ENCODE peak calls at places on chromosomes 7 and 10, in ten cellular contexts. W is body of pancreas; G is fibroblast of pulmonary artery; U is activated naive CD4-positive, alpha-beta T cell; Z is IMR-90; B is left ventricle myocardium inferior; H is NCI-H2029; Q is activated T-cell treated with anti-CD3 and anti-CD28 coated beads, Interleukin-2, amount 50 U/mL, for 72 hours; V is cardiac muscle cell; I is EH. K is an unnamed sample.

GRCh38 chr10:688621-689426 is 644 bp downstream of the DIP2C start:
- DNase-seq in V (peak; percentile 77), Z (peak; percentile 37), U (no peak), I (peak; percentile 55), W (peak; percentile 49), H (no peak), G (peak; percentile 49), Q (no peak), B (peak; percentile 42), K (peak; percentile 44)

GRCh38 chr7:78792006-78792405 is 661.5 kb downstream of the MAGI2 start:
- DNase-seq in Z (peak; percentile 33), B (no peak), U (no peak), Q (no peak), V (no peak), G (peak; percentile 1), H (no peak), W (no peak), I (no peak), K (no peak)

GRCh38 chr7:44634839-44635591 is 28.6 kb downstream of the OGDH start:
- DNase-seq in Q (no peak), U (no peak), G (no peak), H (no peak), B (peak; percentile 67), I (no peak), V (peak; percentile 17), Z (no peak), W (peak; percentile 35), K (no peak)

GRCh38 chr10:27285093-27285492 is 44.5 kb upstream of the ACBD5 start:
- DNase-seq in Z (peak; percentile 2), G (peak; percentile 18), H (no peak), Q (peak; percentile 40), V (peak; percentile 20), W (peak; percentile 17), B (no peak), I (peak; percentile 14), U (peak; percentile 1), K (no peak)

GRCh38 chr7:105672820-105673219 is 91.5 kb upstream of the EFCAB10 start:
- DNase-seq in I (no peak), B (no peak), V (no peak), G (no peak), Z (no peak), Q (no peak), U (no peak), H (peak; percentile 28), W (no peak), K (no peak)

GRCh38 chr10:50552308-50552707 is 71.4 kb downstream of the SGMS1 start:
- DNase-seq in U (no peak), H (no peak), Z (peak; percentile 96), Q (no peak), B (no peak), I (peak; percentile 93), G (peak; percentile 89), W (no peak), V (no peak), K (no peak)

GRCh38 chr10:91391915-91392314 is 18.2 kb upstream of the HECTD2 start:
- DNase-seq in H (no peak), G (no peak), Z (no peak), Q (no peak), I (no peak), B (no peak), U (no peak), V (peak; percentile 86), W (no peak), K (no peak)

GRCh38 chr7:37491919-37492694 is 43.4 kb upstream of the ELMO1 start:
- DNase-seq in Z (no peak), U (no peak), V (peak; percentile 64), H (no peak), B (no peak), G (no peak), I (no peak), Q (no peak), W (no peak), K (no peak)

GRCh38 chr7:112520787-112521186 is 40.0 kb downstream of the LSMEM1 start:
- DNase-seq in H (no peak), I (no peak), Z (no peak), B (no peak), V (no peak), G (no peak), U (no peak), W (no peak), Q (no peak), K (no peak)

GRCh38 chr7:156889089-156889488 is 3.9 kb downstream of the LMBR1 start:
- DNase-seq in U (no peak), V (no peak), Z (peak; percentile 61), G (no peak), B (no peak), W (no peak), Q (no peak), H (no peak), I (peak; percentile 8), K (no peak)

GRCh38 chr7:23476286-23477169 is 6.2 kb upstream of the IGF2BP3 start:
- DNase-seq in G (no peak), U (no peak), Z (no peak), V (no peak), H (no peak), B (no peak), Q (no peak), W (no peak), I (no peak), K (no peak)

GRCh38 chr7:90629306-90629918 is 33.3 kb downstream of the CDK14 start:
- DNase-seq in G (peak; percentile 80), Z (peak; percentile 63), V (peak; percentile 62), H (peak; percentile 61), W (no peak), Q (peak; percentile 12), U (no peak), B (no peak), I (peak; percentile 66), K (no peak)

GRCh38 chr7:74092964-74093339 is 9.3 kb downstream of the LIMK1 start:
- DNase-seq in V (no peak), U (no peak), Z (peak; percentile 19), Q (peak; percentile 10), W (no peak), I (peak; percentile 42), B (peak; percentile 69), G (no peak), H (no peak), K (peak; percentile 32)

GRCh38 chr10:48456361-48456804 is 148.5 kb downstream of the ARHGAP22 start:
- DNase-seq in Q (no peak), Z (no peak), I (peak; percentile 40), G (peak; percentile 54), V (peak; percentile 52), W (peak; percentile 31), U (no peak), B (peak; percentile 66), H (no peak), K (peak; percentile 70)

GRCh38 chr10:62046522-62047239 is 145.2 kb downstream of the ARID5B start:
- DNase-seq in Q (no peak), U (no peak), W (no peak), H (no peak), G (peak; percentile 90), I (peak; percentile 84), V (no peak), B (no peak), Z (peak; percentile 47), K (peak; percentile 39)

GRCh38 chr10:13816195-13816926 is 229.6 kb downstream of the PRPF18 start:
- DNase-seq in Z (peak; percentile 95), U (no peak), I (peak; percentile 86), W (peak; percentile 44), V (no peak), G (peak; percentile 56), Q (no peak), B (peak; percentile 78), H (peak; percentile 58), K (no peak)

GRCh38 chr7:37495574-37496184 is 47.0 kb upstream of the ELMO1 start:
- DNase-seq in H (no peak), B (no peak), I (no peak), Z (peak; percentile 13), W (no peak), Q (no peak), G (peak; percentile 56), V (peak; percentile 44), U (no peak), K (no peak)

GRCh38 chr7:7639847-7640220 is 718 bp upstream of the UMAD1 start:
- DNase-seq in W (no peak), Z (peak; percentile 2), G (peak; percentile 27), V (no peak), B (no peak), U (peak; percentile 41), H (no peak), I (peak; percentile 18), Q (peak; percentile 62), K (no peak)

GRCh38 chr10:5584895-5585516 is 60.2 kb downstream of the CALML3 start:
- DNase-seq in W (no peak), U (no peak), Q (no peak), G (peak; percentile 47), I (peak; percentile 98), Z (peak; percentile 86), B (no peak), H (peak; percentile 20), V (no peak), K (no peak)

GRCh38 chr7:157432541-157432956 is 95.7 kb downstream of the DNAJB6 start:
- DNase-seq in B (no peak), H (peak; percentile 84), Q (no peak), I (peak; percentile 87), G (peak; percentile 78), V (no peak), U (no peak), W (no peak), Z (peak; percentile 68), K (no peak)

GRCh38 chr7:131425992-131426391 is 98.3 kb downstream of the MKLN1 start:
- DNase-seq in W (no peak), G (no peak), Q (no peak), B (no peak), I (no peak), Z (no peak), V (no peak), U (no peak), H (no peak), K (no peak)

GRCh38 chr10:84368828-84369227 is 40.4 kb downstream of the CCSER2 start:
- DNase-seq in Q (no peak), I (no peak), H (no peak), W (no peak), U (no peak), G (no peak), B (no peak), V (no peak), Z (no peak), K (no peak)

GRCh38 chr10:73131295-73131694 is 21.0 kb downstream of the NUDT13 start:
- DNase-seq in H (no peak), Z (peak; percentile 4), U (no peak), I (peak; percentile 39), Q (no peak), G (no peak), B (no peak), W (no peak), V (no peak), K (no peak)

GRCh38 chr7:354597-355470 is 64.9 kb downstream of the FOXL3 start:
- DNase-seq in I (peak; percentile 2), V (no peak), B (no peak), G (no peak), W (no peak), U (no peak), Q (no peak), Z (no peak), H (no peak), K (no peak)